ENCODE peak calls at places on chromosomes 6 and 20, in four cellular contexts. I is MCF 10A, A is AG08395, X is HEK293T. Q is an unnamed sample.

GRCh38 chr6:36249010-36249409 is 20.9 kb upstream of the PNPLA1 start:
- DNase-seq in I (no peak), A (no peak), X (no peak), Q (no peak)

GRCh38 chr20:17995967-17996819 is 27.4 kb downstream of the MGME1 start:
- DNase-seq in I (peak; percentile 75), A (peak; percentile 77), X (peak; percentile 71), Q (no peak)

GRCh38 chr20:63367446-63368055 is 6.4 kb upstream of the CHRNA4 start:
- DNase-seq in I (no peak), A (no peak), X (no peak), Q (no peak)

GRCh38 chr6:51027283-51028065 is 208.8 kb downstream of the TFAP2B start:
- DNase-seq in I (peak; percentile 15), A (no peak), X (no peak), Q (no peak)

GRCh38 chr20:1324598-1325172 is 4.3 kb downstream of the SDCBP2 start:
- DNase-seq in I (no peak), A (no peak), X (no peak), Q (peak; percentile 17)

GRCh38 chr6:125077453-125077852 is 76.1 kb upstream of the TPD52L1 start:
- DNase-seq in I (no peak), A (no peak), X (no peak), Q (no peak)

GRCh38 chr6:64712606-64713005 is 994.4 kb downstream of the EYS start:
- DNase-seq in I (no peak), A (no peak), X (no peak), Q (no peak)

GRCh38 chr20:43477634-43478033 is 19.9 kb downstream of the SRSF6 start:
- DNase-seq in I (no peak), A (no peak), X (no peak), Q (no peak)

GRCh38 chr20:24102290-24102689 is 113.7 kb upstream of the GGTLC1 start:
- DNase-seq in I (peak; percentile 1), A (no peak), X (no peak), Q (no peak)

GRCh38 chr6:134835998-134836397 is 113.9 kb downstream of the ALDH8A1 start:
- DNase-seq in I (no peak), A (peak; percentile 25), X (no peak), Q (no peak)

GRCh38 chr6:3444276-3445088 is 12.4 kb downstream of the SLC22A23 start:
- DNase-seq in I (no peak), A (no peak), X (no peak), Q (no peak)

GRCh38 chr6:127118505-127119360 is at the start of gene RSPO3:
- DNase-seq in I (peak; percentile 9), A (no peak), X (peak; percentile 32), Q (no peak)

GRCh38 chr6:129493396-129493902 is 216.5 kb downstream of the ARHGAP18 start:
- DNase-seq in I (no peak), A (peak; percentile 40), X (no peak), Q (no peak)

GRCh38 chr6:4281341-4282293 is 146.2 kb upstream of the ECI2 start:
- DNase-seq in I (peak; percentile 90), A (no peak), X (no peak), Q (no peak)

GRCh38 chr6:3052481-3053230 is 15.6 kb upstream of the RIPK1 start:
- DNase-seq in I (no peak), A (no peak), X (no peak), Q (no peak)

GRCh38 chr6:97282238-97282725 is 734 bp downstream of the MMS22L start:
- DNase-seq in I (peak; percentile 24), A (no peak), X (peak; percentile 8), Q (no peak)

GRCh38 chr20:39045676-39046075 is 83.5 kb downstream of the DHX35 start:
- DNase-seq in I (no peak), A (no peak), X (no peak), Q (no peak)

GRCh38 chr6:106163966-106164877 is 78.1 kb downstream of the PRDM1 start:
- DNase-seq in I (peak; percentile 77), A (peak; percentile 70), X (no peak), Q (peak; percentile 58)

GRCh38 chr20:62019144-62019805 is 46.4 kb downstream of the TAF4 start:
- DNase-seq in I (no peak), A (no peak), X (no peak), Q (no peak)

GRCh38 chr6:37928217-37928616 is 108.7 kb downstream of the ZFAND3 start:
- DNase-seq in I (no peak), A (no peak), X (no peak), Q (no peak)

GRCh38 chr6:149867876-149868640 is 3.9 kb upstream of the LRP11 start:
- DNase-seq in I (peak; percentile 62), A (peak; percentile 44), X (no peak), Q (no peak)

GRCh38 chr6:47653706-47654105 is 44.7 kb upstream of the ADGRF4 start:
- DNase-seq in I (peak; percentile 33), A (no peak), X (no peak), Q (no peak)

GRCh38 chr6:14079433-14079832 is 38.1 kb upstream of the CD83 start:
- DNase-seq in I (no peak), A (no peak), X (no peak), Q (no peak)

GRCh38 chr6:108947114-108947854 is 99.1 kb downstream of the ARMC2 start:
- DNase-seq in I (peak; percentile 87), A (peak; percentile 75), X (no peak), Q (no peak)

GRCh38 chr6:105482227-105482839 is 79.5 kb upstream of the PREP start:
- DNase-seq in I (no peak), A (peak; percentile 13), X (no peak), Q (no peak)

GRCh38 chr6:27694547-27694874 is 217.7 kb downstream of the OR2B2 start:
- DNase-seq in I (no peak), A (no peak), X (no peak), Q (no peak)

GRCh38 chr6:84774174-84775158 is 10.1 kb upstream of the TBX18 start:
- DNase-seq in I (no peak), A (peak; percentile 71), X (no peak), Q (no peak)

GRCh38 chr6:24225838-24226237 is 99.8 kb downstream of the NRSN1 start:
- DNase-seq in I (no peak), A (no peak), X (no peak), Q (no peak)

GRCh38 chr6:153625089-153625488 is 414.0 kb upstream of the OPRM1 start:
- DNase-seq in I (peak; percentile 66), A (no peak), X (peak; percentile 52), Q (no peak)